ENCODE peak calls at places on chromosomes 1 and 21, in four cellular contexts. T is activated CD4-positive, alpha-beta memory T cell treated with anti-CD3 and anti-CD28 coated beads, Interleukin-2, amount 10 ng/mL, durations not matched to agents 7 days and 5 days; H is progenitor cell of endocrine pancreas; Z is colonic mucosa. X is an unnamed sample.

GRCh38 chr1:216057080-216057479 is 366.2 kb downstream of the USH2A start:
- DNase-seq in T (no peak), H (no peak), Z (no peak), X (no peak)

GRCh38 chr1:96536576-96536975 is 185.0 kb upstream of the PTBP2 start:
- DNase-seq in Z (no peak), H (no peak), T (no peak), X (no peak)

GRCh38 chr21:31335957-31336738 is 7.9 kb downstream of the TIAM1 start:
- DNase-seq in Z (no peak), H (no peak), T (no peak), X (no peak)

GRCh38 chr1:85615536-85615935 is 35.0 kb downstream of the CCN1 start:
- DNase-seq in T (no peak), Z (no peak), H (no peak), X (no peak)

GRCh38 chr21:33650929-33651505 is 8.7 kb downstream of the ITSN1 start:
- DNase-seq in T (no peak), H (no peak), Z (no peak), X (no peak)

GRCh38 chr1:108817016-108817415 is 39.9 kb downstream of the AKNAD1 start:
- DNase-seq in Z (no peak), H (no peak), T (no peak), X (no peak)

GRCh38 chr1:236495359-236496120 is 28.2 kb upstream of the LGALS8 start:
- DNase-seq in H (no peak), Z (no peak), T (no peak), X (no peak)

GRCh38 chr1:51955797-51956527 is 34.5 kb downstream of the RAB3B start:
- DNase-seq in Z (peak; percentile 20), H (no peak), T (no peak), X (no peak)

GRCh38 chr1:64980745-64981601 is 14.6 kb upstream of the JAK1 start:
- DNase-seq in H (no peak), Z (peak; percentile 65), T (no peak), X (no peak)

GRCh38 chr1:243261389-243261788 is 5.5 kb downstream of the SDCCAG8 start:
- DNase-seq in H (no peak), T (no peak), Z (no peak), X (no peak)

GRCh38 chr1:234730110-234730509 is 120.1 kb upstream of the IRF2BP2 start:
- DNase-seq in H (no peak), T (no peak), Z (no peak), X (no peak)

GRCh38 chr1:171470726-171471125 is 14.6 kb upstream of the PRRC2C start:
- DNase-seq in T (no peak), Z (no peak), H (no peak), X (no peak)

GRCh38 chr21:20999567-21000169 is 1.5 kb downstream of the NCAM2 start:
- DNase-seq in T (peak; percentile 30), Z (peak; percentile 44), H (no peak), X (peak; percentile 55)

GRCh38 chr1:227449051-227449450 is 114.3 kb upstream of the ZNF678 start:
- DNase-seq in T (peak; percentile 25), Z (no peak), H (peak; percentile 13), X (peak; percentile 23)

GRCh38 chr1:41823453-41823852 is 95.3 kb downstream of the HIVEP3 start:
- DNase-seq in Z (no peak), T (no peak), H (peak; percentile 23), X (no peak)

GRCh38 chr21:42039911-42040351 is 29.8 kb upstream of the ZBTB21 start:
- DNase-seq in Z (no peak), H (no peak), T (no peak), X (no peak)

GRCh38 chr1:32361674-32362473 is 411 bp downstream of the FAM229A start:
- DNase-seq in T (no peak), H (peak; percentile 47), Z (peak; percentile 58), X (no peak)

GRCh38 chr1:57327331-57327730 is 96.5 kb downstream of the DAB1 start:
- DNase-seq in T (no peak), Z (no peak), H (no peak), X (no peak)

GRCh38 chr1:183783342-183783741 is 21.6 kb upstream of the RGL1 start:
- DNase-seq in T (no peak), H (no peak), Z (no peak), X (no peak)

GRCh38 chr21:46122758-46123683 is 25.1 kb downstream of the COL6A2 start:
- DNase-seq in T (no peak), H (no peak), Z (no peak), X (no peak)

GRCh38 chr1:236808005-236808404 is 12.9 kb downstream of the MTR start:
- DNase-seq in Z (no peak), T (no peak), H (no peak), X (no peak)

GRCh38 chr1:90175490-90176157 is 180.7 kb downstream of the ZNF326 start:
- DNase-seq in H (no peak), T (no peak), Z (no peak), X (no peak)

GRCh38 chr1:11407301-11407994 is 71.5 kb upstream of the DISP3 start:
- DNase-seq in H (no peak), T (peak; percentile 62), Z (no peak), X (peak; percentile 81)

GRCh38 chr1:226201029-226201593 is 14.6 kb upstream of the ACBD3 start:
- DNase-seq in H (no peak), T (no peak), Z (no peak), X (no peak)

GRCh38 chr1:30754684-30755171 is 2.8 kb downstream of the LAPTM5 start:
- DNase-seq in Z (no peak), H (no peak), T (no peak), X (no peak)

GRCh38 chr1:117930173-117930447 is 571 bp downstream of the WDR3 start:
- DNase-seq in T (no peak), H (no peak), Z (no peak), X (no peak)

GRCh38 chr1:43348809-43349593 is 9.8 kb upstream of the CDC20 start:
- DNase-seq in T (peak; percentile 73), H (peak; percentile 95), Z (peak; percentile 92), X (no peak)

GRCh38 chr1:210400043-210400840 is 71.5 kb downstream of the HHAT start:
- DNase-seq in Z (peak; percentile 56), T (peak; percentile 57), H (peak; percentile 23), X (peak; percentile 55)